ENCODE peak calls at places on chromosomes 12 and 14, in five cellular contexts. U is SK-N-SH, A is HCT116, X is endothelial cell of umbilical vein, K is GM12878. I is an unnamed sample.

GRCh38 chr12:118371354-118372282 is 1.1 kb downstream of the TAOK3 start:
- DNase-seq in X (peak; percentile 23), K (no peak), A (no peak), U (peak; percentile 61), I (no peak)

GRCh38 chr14:83556065-83556464 is 1973.9 kb upstream of the FLRT2 start:
- DNase-seq in X (no peak), U (no peak), A (no peak), K (no peak), I (no peak)

GRCh38 chr12:64611430-64612286 is 1.4 kb downstream of the RASSF3 start:
- DNase-seq in K (no peak), A (no peak), U (peak; percentile 66), X (peak; percentile 55), I (no peak)

GRCh38 chr12:106197906-106198623 is 49.8 kb downstream of the CKAP4 start:
- DNase-seq in U (no peak), X (no peak), A (peak; percentile 22), K (no peak), I (no peak)

GRCh38 chr12:10740182-10740581 is 17.1 kb upstream of the YBX3 start:
- DNase-seq in A (no peak), K (no peak), X (no peak), U (no peak), I (no peak)

GRCh38 chr12:40152783-40153383 is 47.0 kb upstream of the SLC2A13 start:
- DNase-seq in K (no peak), U (peak; percentile 14), A (peak; percentile 24), X (peak; percentile 68), I (peak; percentile 66)

GRCh38 chr12:46400406-46400805 is 27.8 kb upstream of the SLC38A2 start:
- DNase-seq in X (no peak), K (no peak), A (no peak), U (no peak), I (no peak)

GRCh38 chr14:38836539-38836938 is 266.5 kb downstream of the SEC23A start:
- DNase-seq in X (no peak), U (no peak), A (no peak), K (no peak), I (no peak)

GRCh38 chr14:101519090-101519489 is 42.2 kb upstream of the DIO3 start:
- DNase-seq in K (no peak), U (no peak), A (no peak), X (no peak), I (no peak)

GRCh38 chr12:1776139-1776975 is 44.0 kb upstream of the LRTM2 start:
- DNase-seq in K (no peak), X (no peak), U (peak; percentile 44), A (no peak), I (no peak)

GRCh38 chr14:50018236-50019210 is 97.8 kb downstream of the VCPKMT start:
- DNase-seq in K (no peak), A (no peak), X (peak; percentile 20), U (no peak), I (no peak)

GRCh38 chr14:36874396-36875138 is 212.9 kb downstream of the PAX9 start:
- DNase-seq in A (no peak), K (no peak), U (no peak), X (no peak), I (no peak)

GRCh38 chr12:64745259-64745807 is 13.9 kb downstream of the GNS start:
- DNase-seq in U (no peak), X (no peak), A (no peak), K (no peak), I (no peak)

GRCh38 chr14:58327019-58327418 is 28.7 kb downstream of the ARID4A start:
- DNase-seq in U (peak; percentile 22), A (no peak), X (no peak), K (no peak), I (no peak)

GRCh38 chr12:75862692-75863471 is 168.7 kb downstream of the PHLDA1 start:
- DNase-seq in A (peak; percentile 84), K (no peak), X (peak; percentile 84), U (no peak), I (no peak)

GRCh38 chr12:176321-177181 is 37.4 kb downstream of the SLC6A12 start:
- DNase-seq in A (no peak), K (no peak), U (peak; percentile 75), X (no peak), I (no peak)

GRCh38 chr12:8665729-8666128 is 3.1 kb upstream of the MFAP5 start:
- DNase-seq in K (no peak), X (no peak), A (no peak), U (no peak), I (peak; percentile 50)

GRCh38 chr14:75303415-75303814 is 24.8 kb downstream of the FOS start:
- DNase-seq in U (peak; percentile 69), X (peak; percentile 65), A (peak; percentile 60), K (no peak), I (no peak)

GRCh38 chr12:62632521-62632920 is 165.9 kb downstream of the MON2 start:
- DNase-seq in X (peak; percentile 8), U (peak; percentile 79), A (no peak), K (no peak), I (no peak)
- TF ChIP-seq POLR2AphosphoS5 in X (no peak), U (no peak), A (no peak), K (no peak), I (no peak)

GRCh38 chr12:27220988-27221345 is 23.1 kb upstream of the STK38L start:
- DNase-seq in X (no peak), K (no peak), A (no peak), U (no peak), I (no peak)

GRCh38 chr12:27217590-27217989 is 26.5 kb upstream of the STK38L start:
- DNase-seq in A (no peak), K (no peak), U (no peak), X (no peak), I (no peak)

GRCh38 chr12:27219693-27220056 is 24.4 kb upstream of the STK38L start:
- DNase-seq in X (no peak), A (no peak), U (no peak), K (no peak), I (no peak)

GRCh38 chr12:27221625-27222387 is 22.3 kb upstream of the STK38L start:
- DNase-seq in A (no peak), K (peak; percentile 88), U (no peak), X (no peak), I (no peak)

DNA sequence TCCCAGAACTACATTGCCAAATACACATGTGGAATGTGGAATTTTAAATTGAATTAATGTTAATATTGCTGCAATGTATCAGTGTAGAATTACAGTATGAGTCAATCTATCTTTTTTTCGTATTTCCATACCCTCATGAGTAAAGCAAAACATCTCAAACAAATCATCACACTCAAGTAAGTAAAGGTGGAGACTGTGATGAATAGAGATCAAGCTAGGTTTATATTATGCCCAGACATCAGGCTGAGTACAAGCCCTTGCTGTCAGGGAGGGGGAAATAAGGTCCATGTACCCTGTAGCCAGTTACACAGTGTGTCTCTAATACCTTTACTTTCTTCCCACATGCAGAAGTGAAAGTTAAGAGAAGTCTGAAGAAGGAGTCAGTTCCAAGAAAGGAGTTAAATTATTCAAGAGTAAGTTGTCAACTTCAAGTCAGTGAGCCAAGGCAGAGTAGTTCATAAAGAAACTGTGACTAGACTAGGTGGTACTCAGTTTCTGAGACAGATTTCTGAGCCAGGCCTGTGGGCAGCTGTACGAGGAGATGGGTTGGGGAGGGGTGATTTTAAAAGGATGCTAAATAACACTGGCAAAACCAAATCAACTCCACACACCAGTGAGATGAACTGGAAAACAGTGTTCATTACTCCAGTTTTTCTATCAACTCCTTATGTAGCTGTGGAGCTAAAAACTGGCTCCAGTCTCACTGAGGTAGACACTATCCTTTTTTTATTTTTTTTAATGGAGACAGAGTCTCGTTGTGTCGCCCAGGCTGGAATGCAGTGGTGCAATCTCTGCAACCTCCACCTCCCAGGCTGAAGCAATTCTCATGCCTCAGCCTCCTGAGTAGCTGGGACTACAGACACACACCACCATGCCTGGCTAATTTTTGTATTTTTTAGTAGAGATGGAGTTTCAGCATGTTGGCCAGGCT is 23.8 kb upstream of the STK38L start:
- DNase-seq in U (no peak), X (no peak), A (no peak), K (peak; percentile 90), I (no peak)
- H3K27ac ChIP-seq in U (no peak overlapping the region), X (no peak overlapping the region), A (no peak overlapping the region), K (peak overlapping the region; percentile 96), I (no peak overlapping the region)

GRCh38 chr14:105013150-105013787 is 7.6 kb downstream of the CDCA4 start:
- DNase-seq in A (no peak), X (no peak), K (no peak), U (peak; percentile 85), I (no peak)
- H3K9ac ChIP-seq in A (no peak overlapping the region), X (no peak overlapping the region), K (peak overlapping the region; percentile 27), U (no peak overlapping the region), I (no peak overlapping the region)

GRCh38 chr12:68468036-68468435 is 135.9 kb upstream of the MDM1 start:
- DNase-seq in U (no peak), A (no peak), K (no peak), X (no peak), I (no peak)
- TF ChIP-seq POLR2AphosphoS5 in U (no peak), A (no peak), K (no peak), X (no peak), I (no peak)

GRCh38 chr14:103520269-103520656 is 2.4 kb downstream of the CKB start:
- DNase-seq in A (no peak), K (no peak), X (no peak), U (peak; percentile 36), I (no peak)
- H3K27ac ChIP-seq in A (peak overlapping the region; percentile 73), K (no peak overlapping the region), X (no peak overlapping the region), U (no peak overlapping the region), I (peak overlapping the region; percentile 18)

GRCh38 chr12:51590347-51591019 is 550 bp upstream of the SCN8A start:
- DNase-seq in K (no peak), U (peak; percentile 96), A (peak; percentile 51), X (peak; percentile 64), I (no peak)

GRCh38 chr12:51589557-51590176 is 1.4 kb upstream of the SCN8A start:
- DNase-seq in K (no peak), U (no peak), A (no peak), X (no peak), I (no peak)

GRCh38 chr12:51592034-51592705 is 1.1 kb downstream of the SCN8A start:
- DNase-seq in U (peak; percentile 19), K (no peak), X (no peak), A (no peak), I (no peak)

GRCh38 chr12:51589060-51589459 is 2.0 kb upstream of the SCN8A start:
- DNase-seq in K (no peak), X (no peak), U (no peak), A (no peak), I (no peak)

DNA sequence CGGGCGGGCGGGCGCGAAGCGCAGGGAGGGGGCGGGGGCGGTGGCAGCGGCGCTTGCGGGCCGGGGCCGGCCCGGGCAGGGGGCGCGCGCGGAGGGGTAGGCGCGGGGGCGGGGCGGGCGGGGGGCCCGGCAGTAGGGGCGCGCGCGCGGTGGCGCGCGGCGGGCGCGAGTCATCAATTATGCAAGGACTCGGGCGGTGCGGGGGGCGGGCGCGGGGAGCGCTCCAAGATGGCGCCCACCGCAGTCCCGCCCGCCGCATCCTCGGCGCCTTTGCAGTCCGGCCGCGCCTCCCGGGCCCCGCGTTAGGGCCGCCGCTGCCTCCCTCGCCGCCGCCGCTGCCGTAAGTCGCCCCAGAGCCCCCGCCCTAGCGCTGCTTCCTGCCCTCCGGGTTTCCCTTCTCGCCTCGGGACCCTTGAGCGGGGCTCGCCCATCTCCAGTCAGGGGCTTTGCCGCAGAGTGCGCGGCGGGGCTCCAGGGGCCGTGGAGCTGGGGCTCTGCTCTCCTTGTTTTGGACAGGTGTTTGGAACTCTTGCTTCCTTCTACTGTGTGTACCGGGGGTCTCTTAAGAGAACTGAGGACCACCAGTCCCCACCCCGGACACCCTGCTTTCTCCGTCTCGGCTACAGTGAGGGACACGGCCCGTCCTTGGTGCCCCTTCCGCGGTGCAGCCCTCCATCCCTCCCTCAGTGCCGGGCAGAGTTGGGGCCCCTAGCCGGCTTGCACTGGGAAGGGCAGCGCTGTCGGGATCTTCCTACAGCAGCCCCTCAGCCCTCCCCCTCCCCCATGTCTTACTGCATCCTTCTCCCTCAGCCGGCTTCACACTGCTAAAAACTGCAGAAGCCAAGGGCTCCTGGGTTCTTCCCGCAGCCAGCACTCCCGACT is at the start of gene SCN8A:
- DNase-seq in K (no peak), X (peak; percentile 24), A (peak; percentile 16), U (peak; percentile 94), I (no peak)
- H3K9ac ChIP-seq in K (no peak within 1 kb of the TSS), X (peak within 1 kb of the TSS; percentile 24), A (peak within 1 kb of the TSS; percentile 66), U (peak within 1 kb of the TSS; percentile 87), I (peak within 1 kb of the TSS; percentile 71)

I was measured in SK-N-MC.